ENCODE peak calls at places on chromosome 13, in seven cellular contexts. N is kidney, J is WERI-Rb-1, U is ovary, S is IMR-90, V is body of pancreas, T is PC-9. Y is an unnamed sample.

GRCh38 chr13:40155176-40155575 is 499.7 kb downstream of the COG6 start:
- DNase-seq in N (no peak), J (no peak), U (no peak), S (no peak), V (no peak), T (no peak), Y (no peak)

GRCh38 chr13:73499685-73500084 is 440.9 kb downstream of the KLF5 start:
- DNase-seq in N (no peak), J (no peak), U (no peak), S (no peak), V (no peak), T (no peak), Y (no peak)

GRCh38 chr13:96089749-96090239 is at the start of gene HS6ST3:
- DNase-seq in N (peak), J (peak), U (peak), S (no peak), V (peak), T (no peak), Y (peak)

GRCh38 chr13:35964764-35965163 is 166.4 kb downstream of the DCLK1 start:
- DNase-seq in N (no peak), J (no peak), U (no peak), S (peak), V (no peak), T (no peak), Y (peak)

GRCh38 chr13:45527699-45528462 is 63.1 kb downstream of the COG3 start:
- DNase-seq in N (no peak), J (no peak), U (no peak), S (peak), V (no peak), T (peak), Y (no peak)

GRCh38 chr13:40164137-40164536 is 502.3 kb downstream of the FOXO1 start:
- DNase-seq in N (no peak), J (no peak), U (no peak), S (no peak), V (no peak), T (peak), Y (peak)

GRCh38 chr13:41652735-41653361 is 195.5 kb downstream of the RGCC start:
- DNase-seq in N (no peak), J (no peak), U (no peak), S (peak), V (peak), T (peak), Y (peak)

GRCh38 chr13:96898855-96899254 is 95.4 kb downstream of the OXGR1 start:
- DNase-seq in N (no peak), J (no peak), U (no peak), S (no peak), V (no peak), T (no peak), Y (no peak)

GRCh38 chr13:74250738-74251190 is 116.6 kb upstream of the KLF12 start:
- DNase-seq in N (no peak), J (no peak), U (no peak), S (peak), V (no peak), T (no peak), Y (peak)

GRCh38 chr13:25738342-25738771 is 313.5 kb downstream of the SHISA2 start:
- DNase-seq in N (no peak), J (no peak), U (no peak), S (no peak), V (peak), T (no peak), Y (no peak)
- H3K4me3 ChIP-seq in N (no peak), J (no peak), U (no peak), S (no peak), V (no peak), T (no peak), Y (no peak)

GRCh38 chr13:37109080-37109678 is 3.7 kb upstream of the CSNK1A1L start:
- DNase-seq in N (no peak), J (no peak), U (no peak), S (peak), V (no peak), T (no peak), Y (peak)
- TF ChIP-seq CTCF in N (peak), J (peak), U (peak), S (peak), V (peak), T (peak), Y (peak)

GRCh38 chr13:111383591-111384440 is 63.4 kb downstream of the TEX29 start:
- DNase-seq in N (no peak), J (no peak), U (no peak), S (no peak), V (no peak), T (no peak), Y (no peak)
- H3K4me3 ChIP-seq in N (no peak), J (no peak), U (no peak), S (no peak), V (no peak), T (no peak), Y (no peak)

GRCh38 chr13:28805193-28805819 is 14.8 kb upstream of the MTUS2 start:
- DNase-seq in N (no peak), J (peak), U (no peak), S (no peak), V (peak), T (no peak), Y (peak)
- TF ChIP-seq CTCF in N (no peak), J (peak), U (no peak), S (peak), V (no peak), T (peak), Y (peak)

DNA sequence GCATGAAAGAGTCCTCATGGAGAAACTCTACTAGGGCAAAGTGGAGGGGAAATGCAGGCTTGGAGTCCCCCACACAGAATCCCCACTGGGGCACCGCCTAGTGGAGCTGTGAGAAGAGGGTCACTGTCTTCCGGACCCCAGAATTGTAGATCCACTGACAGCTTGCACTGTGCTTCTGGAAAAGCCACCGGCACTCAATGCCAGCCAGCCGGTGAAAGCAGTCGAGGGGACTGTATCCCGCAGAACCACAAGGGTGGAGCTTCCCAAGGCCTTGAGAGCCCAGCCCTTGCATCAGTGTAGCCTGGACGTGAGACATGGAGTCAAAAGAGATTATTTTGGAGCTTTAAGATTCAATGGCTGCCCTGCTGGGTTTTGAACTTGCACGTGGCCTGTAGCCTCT is 47.2 kb upstream of the FAM124A start:
- DNase-seq in N (no peak), J (no peak), U (no peak), S (no peak), V (no peak), T (no peak), Y (no peak)
- H3K4me3 ChIP-seq in N (no peak), J (no peak), U (no peak), S (no peak), V (no peak), T (no peak), Y (no peak)

DNA sequence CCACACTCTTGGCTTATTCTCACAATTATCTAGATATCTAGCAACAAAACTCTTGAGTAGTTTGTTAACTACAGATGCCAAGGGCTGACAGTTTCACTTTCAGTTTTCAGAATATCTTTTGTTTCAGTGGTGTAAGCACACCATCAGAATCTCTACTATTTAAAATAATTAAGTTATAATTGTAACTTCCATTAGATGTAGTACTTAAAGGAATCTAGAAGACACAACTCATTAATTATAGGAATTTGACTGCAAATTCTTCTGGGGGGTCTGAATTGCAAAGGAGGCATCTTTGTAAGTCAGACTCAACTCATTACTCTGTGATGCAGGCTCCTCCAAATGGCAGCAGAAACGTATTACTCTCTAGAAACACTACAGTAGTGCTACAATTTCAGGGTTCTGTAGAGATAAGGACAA is 44.9 kb upstream of the USPL1 start:
- DNase-seq in N (no peak), J (no peak), U (no peak), S (peak), V (no peak), T (no peak), Y (peak)
- TF ChIP-seq CTCF in N (no peak), J (no peak), U (no peak), S (peak), V (no peak), T (no peak), Y (peak)

GRCh38 chr13:33611016-33611805 is 206.7 kb upstream of the RFC3 start:
- DNase-seq in N (peak), J (no peak), U (peak), S (peak), V (peak), T (no peak), Y (no peak)
- H3K4me3 ChIP-seq in N (peak), J (no peak), U (no peak), S (no peak), V (no peak), T (no peak), Y (no peak)

DNA sequence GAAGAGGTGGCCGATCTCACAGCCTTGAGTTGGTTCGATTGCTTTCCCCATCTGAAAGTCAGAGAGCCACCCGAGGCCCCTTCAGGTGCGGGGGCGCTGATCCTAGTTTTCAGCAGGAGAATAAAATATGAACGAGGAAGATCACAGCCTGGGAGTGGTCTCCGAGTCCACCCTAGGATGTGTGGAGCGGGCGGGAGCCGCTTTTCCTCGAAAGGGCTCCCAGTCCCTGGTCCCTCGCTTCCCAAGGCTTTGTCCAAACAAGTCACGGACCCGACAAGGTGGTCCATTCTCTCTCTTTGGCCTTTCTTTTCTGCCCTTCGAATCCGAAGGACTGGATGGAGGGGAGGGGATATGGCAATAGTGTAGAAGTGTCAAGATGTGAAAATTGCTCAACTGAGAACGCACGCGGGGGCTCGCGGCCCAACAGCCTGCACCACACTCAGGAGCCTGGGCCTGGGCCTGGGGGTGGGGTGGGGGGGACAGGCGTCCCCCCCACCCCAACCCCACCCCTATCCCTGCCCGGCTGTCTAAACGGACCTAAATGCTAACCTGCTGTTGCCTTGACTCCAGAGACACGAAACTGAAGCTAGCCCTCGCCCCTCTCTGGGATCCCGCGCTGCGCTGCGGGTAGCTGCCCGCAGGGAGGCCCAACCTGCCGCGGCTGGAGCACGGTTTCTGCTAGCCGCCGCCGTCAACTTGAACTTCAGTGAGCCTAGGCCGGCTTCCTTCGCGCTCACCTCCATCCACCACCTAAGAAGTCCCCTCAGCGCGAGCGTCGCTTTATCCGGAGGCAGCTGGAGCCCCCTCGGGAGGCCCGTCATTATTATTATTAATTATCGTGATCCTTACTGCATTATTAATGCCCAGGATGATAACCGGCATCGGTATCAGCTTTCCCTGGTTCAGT is 7.1 kb downstream of the ZIC2 start:
- DNase-seq in N (no peak), J (no peak), U (no peak), S (no peak), V (no peak), T (no peak), Y (no peak)
- TF ChIP-seq CTCF in N (no peak), J (no peak), U (no peak), S (no peak), V (no peak), T (no peak), Y (no peak)

GRCh38 chr13:20174656-20175405 is 14.0 kb upstream of the GJA3 start:
- DNase-seq in N (peak), J (no peak), U (peak), S (peak), V (peak), T (peak), Y (peak)

GRCh38 chr13:20175406-20175794 is 14.5 kb upstream of the GJA3 start:
- DNase-seq in N (no peak), J (no peak), U (no peak), S (no peak), V (no peak), T (no peak), Y (no peak)

GRCh38 chr13:20175907-20176652 is 15.2 kb upstream of the GJA3 start:
- DNase-seq in N (no peak), J (no peak), U (no peak), S (no peak), V (no peak), T (no peak), Y (no peak)

GRCh38 chr13:20178156-20178555 is 14.6 kb downstream of the GJB2 start:
- DNase-seq in N (no peak), J (no peak), U (no peak), S (no peak), V (no peak), T (no peak), Y (no peak)

GRCh38 chr13:20177049-20177831 is 15.5 kb downstream of the GJB2 start:
- DNase-seq in N (peak), J (no peak), U (no peak), S (no peak), V (no peak), T (no peak), Y (no peak)
- H3K4me3 ChIP-seq in N (no peak), J (no peak), U (no peak), S (no peak), V (no peak), T (no peak), Y (peak)